ENCODE peak calls at places on chromosomes 16 and 17, in seven cellular contexts. V is AG04450, T is HCT116, D is fibroblast of the aortic adventitia, H is body of pancreas, C is pancreas, P is HL-60. J is an unnamed sample.

GRCh38 chr17:67443931-67444597 is 67.0 kb downstream of the PITPNC1 start:
- DNase-seq in V (no peak), T (no peak), D (peak), H (no peak), C (no peak), P (no peak), J (no peak)

GRCh38 chr16:84308120-84308519 is 13.4 kb downstream of the WFDC1 start:
- DNase-seq in V (peak), T (peak), D (peak), H (peak), C (no peak), P (peak), J (no peak)

GRCh38 chr17:67942810-67943209 is 53.5 kb downstream of the C17orf58 start:
- DNase-seq in V (no peak), T (no peak), D (peak), H (no peak), C (no peak), P (no peak), J (no peak)

GRCh38 chr17:81635431-81635830 is 1.5 kb downstream of the NPLOC4 start:
- DNase-seq in V (no peak), T (peak), D (no peak), H (no peak), C (no peak), P (no peak), J (no peak)

GRCh38 chr16:63628812-63629211 is 1493.1 kb downstream of the CDH11 start:
- DNase-seq in V (no peak), T (no peak), D (no peak), H (no peak), C (no peak), P (no peak), J (no peak)

GRCh38 chr17:72772331-72772821 is 320.1 kb downstream of the SLC39A11 start:
- DNase-seq in V (no peak), T (no peak), D (no peak), H (no peak), C (no peak), P (no peak), J (no peak)

GRCh38 chr16:11229906-11230305 is 26.1 kb downstream of the SOCS1 start:
- DNase-seq in V (no peak), T (no peak), D (no peak), H (peak), C (no peak), P (no peak), J (no peak)

GRCh38 chr16:81937305-81938038 is 73.8 kb downstream of the SDR42E1 start:
- DNase-seq in V (no peak), T (no peak), D (no peak), H (no peak), C (no peak), P (no peak), J (no peak)

GRCh38 chr17:65628637-65629036 is 67.2 kb upstream of the AXIN2 start:
- DNase-seq in V (no peak), T (no peak), D (no peak), H (no peak), C (no peak), P (no peak), J (no peak)

GRCh38 chr17:42428141-42428944 is 5.3 kb upstream of the CAVIN1 start:
- DNase-seq in V (peak), T (peak), D (peak), H (peak), C (no peak), P (peak), J (no peak)

GRCh38 chr16:17512636-17513220 is 42.0 kb upstream of the XYLT1 start:
- DNase-seq in V (no peak), T (no peak), D (peak), H (no peak), C (no peak), P (no peak), J (no peak)

GRCh38 chr16:46859719-46860152 is 24.4 kb upstream of the GPT2 start:
- DNase-seq in V (peak), T (peak), D (peak), H (no peak), C (no peak), P (no peak), J (no peak)

GRCh38 chr17:17770371-17771059 is 66.3 kb downstream of the SREBF1 start:
- DNase-seq in V (no peak), T (no peak), D (no peak), H (no peak), C (no peak), P (no peak), J (no peak)

GRCh38 chr16:89375686-89376085 is 114.7 kb downstream of the ANKRD11 start:
- DNase-seq in V (no peak), T (no peak), D (no peak), H (no peak), C (no peak), P (no peak), J (no peak)

GRCh38 chr17:80995131-80995530 is 3.5 kb downstream of the CHMP6 start:
- DNase-seq in V (no peak), T (no peak), D (no peak), H (no peak), C (no peak), P (no peak), J (no peak)

GRCh38 chr16:3484328-3485096 is 10.8 kb downstream of the C16orf90 start:
- DNase-seq in V (no peak), T (no peak), D (no peak), H (no peak), C (no peak), P (no peak), J (no peak)

GRCh38 chr16:78249056-78249455 is 149.6 kb downstream of the WWOX start:
- DNase-seq in V (no peak), T (no peak), D (no peak), H (peak), C (peak), P (no peak), J (no peak)

GRCh38 chr16:81860310-81860709 is 81.2 kb downstream of the PLCG2 start:
- DNase-seq in V (no peak), T (no peak), D (no peak), H (no peak), C (no peak), P (no peak), J (no peak)

GRCh38 chr17:58991718-58992331 is 114.9 kb downstream of the TRIM37 start:
- DNase-seq in V (no peak), T (no peak), D (peak), H (no peak), C (no peak), P (no peak), J (no peak)

GRCh38 chr17:45997624-45998023 is 1.4 kb upstream of the STH start:
- DNase-seq in V (no peak), T (no peak), D (peak), H (no peak), C (no peak), P (no peak), J (no peak)

GRCh38 chr17:79623786-79624657 is 13.2 kb upstream of the RBFOX3 start:
- DNase-seq in V (no peak), T (no peak), D (no peak), H (no peak), C (no peak), P (no peak), J (no peak)

GRCh38 chr16:9593440-9593839 is 502.0 kb downstream of the HAPSTR1 start:
- DNase-seq in V (no peak), T (no peak), D (no peak), H (no peak), C (no peak), P (no peak), J (no peak)

GRCh38 chr16:73126453-73126853 is 78.5 kb upstream of the ZFHX3 start:
- DNase-seq in V (no peak), T (no peak), D (peak), H (peak), C (peak), P (no peak), J (no peak)

GRCh38 chr16:78325532-78325931 is 226.1 kb downstream of the WWOX start:
- DNase-seq in V (no peak), T (no peak), D (no peak), H (no peak), C (no peak), P (no peak), J (no peak)

GRCh38 chr17:50100921-50101345 is 5.8 kb downstream of the PDK2 start:
- DNase-seq in V (no peak), T (no peak), D (no peak), H (no peak), C (no peak), P (no peak), J (no peak)

GRCh38 chr16:30637952-30638351 is 12.8 kb upstream of the PRR14 start:
- DNase-seq in V (no peak), T (peak), D (peak), H (no peak), C (no peak), P (peak), J (no peak)

GRCh38 chr16:12500771-12501170 is 302.9 kb downstream of the CPPED1 start:
- DNase-seq in V (no peak), T (no peak), D (no peak), H (no peak), C (no peak), P (peak), J (no peak)

GRCh38 chr16:31488630-31489564 is 6.0 kb downstream of the SLC5A2 start:
- DNase-seq in V (no peak), T (no peak), D (no peak), H (peak), C (no peak), P (no peak), J (no peak)

GRCh38 chr17:81885869-81886548 is 5.4 kb downstream of the ALYREF start:
- DNase-seq in V (no peak), T (no peak), D (no peak), H (no peak), C (no peak), P (no peak), J (no peak)

GRCh38 chr17:36703860-36704266 is 102.5 kb downstream of the MRM1 start:
- DNase-seq in V (no peak), T (no peak), D (peak), H (peak), C (peak), P (no peak), J (no peak)

GRCh38 chr16:2819939-2820835 is 3.1 kb downstream of the PRSS21 start:
- DNase-seq in V (no peak), T (no peak), D (no peak), H (no peak), C (no peak), P (no peak), J (no peak)

DNA sequence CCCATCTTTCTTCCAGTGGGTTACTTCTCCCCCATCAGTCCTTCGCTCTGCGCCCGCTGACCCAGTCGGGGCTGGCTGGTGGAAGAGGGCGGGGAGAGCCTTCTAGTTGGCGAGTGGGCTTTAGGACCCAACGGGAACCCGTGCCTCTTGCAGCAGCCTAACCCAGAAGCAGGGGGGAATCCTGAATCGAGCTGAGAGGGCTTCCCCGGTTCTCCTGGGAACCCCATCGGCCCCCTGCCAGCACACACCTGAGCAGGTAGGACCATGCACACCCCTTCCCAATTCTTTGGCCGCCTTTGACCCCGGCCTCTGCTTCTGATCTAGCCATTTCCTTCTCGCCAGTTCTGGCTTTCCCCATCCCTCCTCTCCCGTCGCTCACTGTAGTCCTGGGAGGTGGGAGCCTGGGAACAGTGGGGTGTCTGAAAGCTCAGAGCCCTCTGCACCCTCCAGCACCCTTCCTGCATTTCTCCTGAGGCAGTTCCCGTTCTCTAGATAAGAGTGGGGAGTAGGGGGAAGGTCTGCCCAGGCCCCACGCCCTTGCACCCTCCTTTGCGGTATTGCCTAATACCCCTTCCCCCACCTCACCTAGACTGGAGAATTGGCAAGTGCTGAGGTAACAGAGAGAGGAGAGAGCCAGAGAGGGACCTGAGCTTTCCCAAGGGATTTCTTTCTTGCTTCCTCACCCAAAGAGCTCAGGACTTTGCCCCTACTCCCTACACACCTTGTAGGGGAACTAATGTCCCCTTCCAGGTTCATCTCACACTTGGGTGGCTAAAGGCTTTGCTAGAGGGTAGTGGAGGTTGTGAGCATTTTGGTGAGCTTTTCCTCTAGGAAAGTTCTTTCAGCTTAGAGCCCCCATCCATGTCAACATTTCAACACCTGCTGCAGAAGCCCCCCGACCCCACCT is at the start of gene RARA:
- DNase-seq in V (no peak), T (no peak), D (peak), H (peak), C (peak), P (peak), J (no peak)
- TF ChIP-seq CTCF in V (no peak), T (no peak), D (no peak), H (no peak), C (no peak), P (no peak), J (no peak)

GRCh38 chr16:425740-426114 is 278 bp downstream of the RAB11FIP3 start:
- DNase-seq in V (no peak), T (no peak), D (no peak), H (no peak), C (no peak), P (no peak), J (no peak)
- H3K4me3 ChIP-seq in V (peak), T (peak), D (peak), H (peak), C (peak), P (peak), J (peak)

GRCh38 chr16:55043499-55043898 is 112.8 kb downstream of the IRX5 start:
- DNase-seq in V (no peak), T (no peak), D (no peak), H (no peak), C (no peak), P (no peak), J (no peak)
- TF ChIP-seq CTCF in V (no peak), T (peak), D (no peak), H (no peak), C (no peak), P (no peak), J (no peak)

DNA sequence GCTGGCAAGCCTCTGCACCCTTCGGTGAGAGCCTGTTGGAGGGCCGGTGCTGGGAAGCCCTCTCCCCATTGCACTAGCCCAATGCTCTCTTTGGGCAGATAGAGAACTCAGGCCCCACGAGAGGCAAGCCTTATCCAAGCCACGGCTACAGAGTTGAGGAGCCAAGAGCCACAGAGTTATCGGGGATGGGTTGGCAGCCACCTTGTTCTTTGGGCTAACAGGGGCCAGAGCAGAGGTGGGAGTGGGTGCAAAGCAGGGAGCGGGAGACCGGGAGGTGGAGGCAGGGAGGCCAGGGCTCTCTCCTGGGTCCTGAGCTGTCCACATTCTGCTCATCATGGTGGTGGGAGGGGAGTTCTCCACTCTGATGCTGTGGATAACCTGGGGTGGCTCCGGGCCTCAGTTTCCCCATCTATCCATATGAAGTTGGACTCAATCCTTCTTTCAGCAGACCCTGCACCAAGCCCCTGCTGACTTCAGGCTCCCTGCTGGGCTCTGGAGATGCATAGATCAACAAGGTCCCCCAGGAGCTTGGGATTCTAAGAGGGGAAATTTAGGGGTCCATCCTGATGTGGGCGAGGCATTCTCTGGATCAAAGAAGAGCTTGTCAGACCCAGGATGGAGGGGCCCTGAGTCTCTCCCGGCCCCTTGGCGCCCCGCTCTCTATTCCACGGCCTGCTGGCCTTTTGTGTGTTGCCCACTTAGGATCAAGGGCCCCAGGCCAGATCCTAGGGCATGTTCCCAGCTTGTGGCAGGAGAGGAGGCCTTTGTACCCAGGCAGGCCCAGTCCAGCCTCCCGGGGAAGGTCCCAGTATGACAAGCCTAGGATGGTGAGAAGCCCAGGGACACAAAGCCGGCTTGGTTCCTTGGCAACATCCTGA is 557 bp upstream of the CX3CL1 start:
- DNase-seq in V (no peak), T (no peak), D (no peak), H (no peak), C (no peak), P (no peak), J (no peak)
- H3K4me3 ChIP-seq in V (no peak), T (no peak), D (no peak), H (no peak), C (peak), P (no peak), J (no peak)

J was measured in GM12864.